ENCODE peak calls at places on chromosomes 1 and 21, in five cellular contexts. F is activated naive CD4-positive, alpha-beta T cell; E is CD4-positive, CD25-positive, alpha-beta regulatory T cell; H is omental fat pad; M is posterior vena cava. L is an unnamed sample.

GRCh38 chr1:207938016-207938415 is 27.1 kb upstream of the CD34 start:
- DNase-seq in M (no peak), E (no peak), H (no peak), F (no peak), L (peak; percentile 61)

GRCh38 chr1:163258181-163258580 is 55.5 kb upstream of the RGS5 start:
- DNase-seq in M (no peak), E (no peak), H (no peak), F (no peak), L (no peak)

GRCh38 chr1:176206006-176206960 is 803 bp downstream of the COP1 start:
- DNase-seq in H (no peak), E (peak; percentile 67), M (no peak), F (no peak), L (peak; percentile 57)

GRCh38 chr1:206442101-206442500 is 28.2 kb upstream of the IKBKE start:
- DNase-seq in M (no peak), F (no peak), E (no peak), H (no peak), L (peak; percentile 70)

GRCh38 chr1:38578444-38578951 is 281.1 kb downstream of the RRAGC start:
- DNase-seq in F (no peak), E (peak; percentile 14), M (no peak), H (no peak), L (no peak)

GRCh38 chr1:212686591-212686990 is 13.0 kb downstream of the BATF3 start:
- DNase-seq in H (no peak), M (no peak), E (no peak), F (no peak), L (no peak)

GRCh38 chr1:109269212-109269980 is 13.5 kb downstream of the PSRC1 start:
- DNase-seq in M (peak; percentile 71), E (no peak), F (no peak), H (no peak), L (no peak)

GRCh38 chr1:25685938-25686665 is 69.5 kb downstream of the MAN1C1 start:
- DNase-seq in F (no peak), H (no peak), M (peak; percentile 93), E (no peak), L (no peak)

GRCh38 chr1:219837274-219837993 is 90.9 kb downstream of the SLC30A10 start:
- DNase-seq in H (no peak), E (peak; percentile 35), F (no peak), M (no peak), L (peak; percentile 52)

GRCh38 chr1:85343612-85344255 is 67.3 kb upstream of the BCL10 start:
- DNase-seq in H (no peak), M (no peak), E (no peak), F (no peak), L (peak; percentile 86)

GRCh38 chr1:164240081-164240480 is 318.9 kb upstream of the PBX1 start:
- DNase-seq in H (no peak), F (no peak), E (no peak), M (no peak), L (no peak)

GRCh38 chr1:167526659-167527383 is 8.5 kb upstream of the CD247 start:
- DNase-seq in H (no peak), F (no peak), E (no peak), M (no peak), L (no peak)

GRCh38 chr1:105102385-105102784 is 1352.7 kb downstream of the AMY1C start:
- DNase-seq in H (no peak), E (no peak), F (no peak), M (no peak), L (no peak)

GRCh38 chr1:70411360-70411844 is 334 bp downstream of the CTH start:
- DNase-seq in F (no peak), H (peak; percentile 30), E (no peak), M (no peak), L (no peak)

GRCh38 chr1:17953921-17954320 is 153.7 kb upstream of the IGSF21 start:
- DNase-seq in H (no peak), F (no peak), E (no peak), M (peak; percentile 18), L (no peak)

GRCh38 chr1:160567858-160568682 is 11.2 kb downstream of the CD84 start:
- DNase-seq in E (peak; percentile 86), M (no peak), F (peak; percentile 14), H (no peak), L (no peak)

GRCh38 chr1:187842406-187843165 is 1013.8 kb downstream of the PLA2G4A start:
- DNase-seq in M (no peak), F (no peak), E (no peak), H (no peak), L (peak; percentile 52)

GRCh38 chr21:14841511-14842472 is 223.0 kb downstream of the NRIP1 start:
- DNase-seq in M (no peak), H (no peak), F (no peak), E (no peak), L (no peak)

GRCh38 chr1:39940980-39941871 is 13.7 kb upstream of the MFSD2A start:
- DNase-seq in E (no peak), H (no peak), M (no peak), F (no peak), L (no peak)

GRCh38 chr1:53349968-53350852 is 22.3 kb upstream of the LRP8 start:
- DNase-seq in F (no peak), M (peak; percentile 55), H (no peak), E (no peak), L (no peak)

GRCh38 chr1:39727221-39727931 is 11.3 kb upstream of the PPIE start:
- DNase-seq in F (no peak), H (no peak), M (no peak), E (peak; percentile 56), L (no peak)